ENCODE peak calls at places on chromosomes 2 and 18, in four cellular contexts. Z, G, F and E are unnamed samples. For H3K4me1, the result is how much of the 10 kb centered on the place peaks cover.

GRCh38 chr2:56077352-56077915 is 106.4 kb upstream of the CCDC85A start:
- DNase-seq in G (peak), F (peak), Z (peak), E (peak)

GRCh38 chr2:207283356-207283755 is 117.6 kb upstream of the KLF7 start:
- DNase-seq in Z (peak), F (peak), G (no peak), E (peak)

GRCh38 chr18:62526098-62527025 is 3.5 kb downstream of the ZCCHC2 start:
- DNase-seq in F (peak), Z (peak), G (peak), E (peak)

GRCh38 chr2:232085826-232086425 is 124.4 kb downstream of the DIS3L2 start:
- DNase-seq in G (peak), Z (peak), F (no peak), E (no peak)

GRCh38 chr2:159290289-159290907 is 3.9 kb upstream of the WDSUB1 start:
- DNase-seq in F (peak), G (peak), Z (no peak), E (peak)

GRCh38 chr2:19350678-19351401 is 7.6 kb downstream of the OSR1 start:
- DNase-seq in G (no peak), Z (no peak), F (no peak), E (no peak)

GRCh38 chr2:121293450-121294325 is 8.7 kb upstream of the TFCP2L1 start:
- DNase-seq in F (no peak), Z (no peak), G (no peak), E (no peak)

GRCh38 chr18:3481696-3482210 is 31.8 kb downstream of the TGIF1 start:
- DNase-seq in Z (peak), G (peak), F (peak), E (peak)

GRCh38 chr2:106332054-106332453 is 136.2 kb downstream of the RGPD3 start:
- DNase-seq in G (no peak), F (no peak), Z (peak), E (no peak)

GRCh38 chr2:238144262-238144661 is 5.8 kb downstream of the KLHL30 start:
- DNase-seq in G (no peak), F (no peak), Z (no peak), E (no peak)

DNA sequence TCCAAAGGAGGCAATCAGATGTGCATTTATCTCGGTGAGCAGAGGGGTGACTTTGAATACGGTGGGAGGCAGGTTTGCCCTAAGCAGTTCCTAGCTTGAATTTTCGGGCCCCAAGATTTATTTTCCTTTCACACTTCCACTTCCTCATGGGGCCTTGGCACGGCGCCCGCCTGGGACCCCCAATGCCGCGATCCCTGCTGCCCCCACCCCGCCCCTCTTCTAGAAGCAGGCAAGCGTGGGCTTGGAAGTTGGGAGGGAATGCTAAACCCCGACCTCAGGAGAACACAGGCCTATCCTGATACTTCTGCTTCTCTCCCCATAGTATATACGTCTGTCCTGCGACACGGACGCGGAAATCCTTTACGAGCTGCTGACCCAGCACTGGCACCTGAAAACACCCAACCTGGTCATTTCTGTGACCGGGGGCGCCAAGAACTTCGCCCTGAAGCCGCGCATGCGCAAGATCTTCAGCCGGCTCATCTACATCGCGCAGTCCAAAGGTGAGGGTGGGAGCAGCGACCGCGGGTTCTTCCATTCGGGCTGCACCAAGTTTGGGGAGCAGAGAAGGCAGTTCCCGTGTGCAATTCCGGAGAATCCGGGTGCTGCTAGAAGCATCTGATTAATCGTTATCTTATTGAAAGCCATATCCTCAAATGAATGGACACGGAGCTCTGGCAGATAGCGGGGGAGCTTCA is 21.6 kb downstream of the TRPM8 start:
- DNase-seq in F (no peak), G (no peak), Z (no peak), E (no peak)
- H3K4me3 ChIP-seq in F (no peak), G (no peak), Z (no peak), E (peak)

DNA sequence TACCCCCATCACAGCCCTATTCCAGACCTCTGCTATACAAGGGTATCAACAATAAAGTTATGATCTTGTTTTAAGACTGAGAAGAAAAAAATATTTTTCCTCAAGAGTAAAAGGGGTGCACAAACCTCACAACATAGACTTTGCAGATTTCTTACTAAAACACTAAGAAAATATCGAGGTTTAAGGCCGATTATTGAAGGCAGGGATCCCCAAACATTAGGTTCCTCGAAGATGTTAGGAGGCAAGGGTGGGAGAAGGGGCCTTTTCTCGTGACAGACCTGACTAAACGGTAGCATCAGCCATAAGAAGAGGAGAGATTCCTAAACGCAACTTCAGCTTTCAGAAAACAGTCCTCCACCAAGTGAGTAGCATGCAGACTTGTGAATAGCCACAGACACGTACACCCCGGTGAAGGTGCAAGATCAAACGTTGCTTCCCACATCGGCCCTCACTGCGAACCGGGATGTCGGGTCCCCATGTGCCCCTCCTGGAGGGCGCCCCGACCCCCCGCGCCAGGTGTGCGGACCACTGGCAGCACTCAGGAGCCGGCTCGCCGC is 678 bp downstream of the PIAS2 start:
- DNase-seq in F (peak), G (peak), Z (peak), E (peak)
- H3K9ac ChIP-seq in F (peak), G (peak), Z (peak), E (peak)

GRCh38 chr2:68716948-68717661 is 17.5 kb upstream of the ARHGAP25 start:
- DNase-seq in F (no peak), Z (no peak), G (no peak), E (no peak)

GRCh38 chr2:68722712-68723111 is 11.9 kb upstream of the ARHGAP25 start:
- DNase-seq in G (no peak), F (no peak), Z (peak), E (no peak)

GRCh38 chr2:68719912-68720311 is 14.7 kb upstream of the ARHGAP25 start:
- DNase-seq in F (no peak), G (no peak), Z (no peak), E (no peak)

GRCh38 chr2:68720665-68721064 is 13.9 kb upstream of the ARHGAP25 start:
- DNase-seq in Z (no peak), F (no peak), G (no peak), E (no peak)

GRCh38 chr2:68721482-68722071 is 13.0 kb upstream of the ARHGAP25 start:
- DNase-seq in F (no peak), G (no peak), Z (peak), E (no peak)
- H3K4me1 ChIP-seq in F (under half), G (under half), Z (under half), E (under half)

GRCh38 chr2:74836675-74837401 is 2.9 kb downstream of the HK2 start:
- DNase-seq in F (no peak), Z (peak), G (no peak), E (no peak)
- H3K4me3 ChIP-seq in F (no peak), Z (no peak), G (peak), E (peak)

GRCh38 chr2:147451131-147451530 is 393.7 kb upstream of the ACVR2A start:
- DNase-seq in Z (peak), F (no peak), G (no peak), E (no peak)
- H3K9ac ChIP-seq in Z (no peak), F (no peak), G (no peak), E (no peak)

GRCh38 chr2:85525567-85525966 is 13.4 kb upstream of the MAT2A start:
- DNase-seq in F (no peak), G (no peak), Z (no peak), E (no peak)
- H3K4me1 ChIP-seq in F (under half), G (under half), Z (under half), E (under half)

GRCh38 chr2:102264952-102265351 is 46.4 kb upstream of the IL1RL1 start:
- DNase-seq in Z (no peak), G (no peak), F (no peak), E (no peak)
- H3K4me3 ChIP-seq in Z (no peak), G (no peak), F (no peak), E (no peak)

GRCh38 chr2:37324786-37325624 is at the start of gene PRKD3:
- DNase-seq in F (peak), Z (peak), G (peak), E (peak)

GRCh38 chr2:37324536-37324785 is 172 bp downstream of the PRKD3 start:
- DNase-seq in Z (peak), F (no peak), G (peak), E (no peak)

GRCh38 chr2:37326285-37326684 is 1.7 kb upstream of the PRKD3 start:
- DNase-seq in G (peak), Z (peak), F (peak), E (peak)

GRCh38 chr2:37325625-37326071 is 1.0 kb upstream of the PRKD3 start:
- DNase-seq in F (no peak), Z (no peak), G (no peak), E (no peak)

DNA sequence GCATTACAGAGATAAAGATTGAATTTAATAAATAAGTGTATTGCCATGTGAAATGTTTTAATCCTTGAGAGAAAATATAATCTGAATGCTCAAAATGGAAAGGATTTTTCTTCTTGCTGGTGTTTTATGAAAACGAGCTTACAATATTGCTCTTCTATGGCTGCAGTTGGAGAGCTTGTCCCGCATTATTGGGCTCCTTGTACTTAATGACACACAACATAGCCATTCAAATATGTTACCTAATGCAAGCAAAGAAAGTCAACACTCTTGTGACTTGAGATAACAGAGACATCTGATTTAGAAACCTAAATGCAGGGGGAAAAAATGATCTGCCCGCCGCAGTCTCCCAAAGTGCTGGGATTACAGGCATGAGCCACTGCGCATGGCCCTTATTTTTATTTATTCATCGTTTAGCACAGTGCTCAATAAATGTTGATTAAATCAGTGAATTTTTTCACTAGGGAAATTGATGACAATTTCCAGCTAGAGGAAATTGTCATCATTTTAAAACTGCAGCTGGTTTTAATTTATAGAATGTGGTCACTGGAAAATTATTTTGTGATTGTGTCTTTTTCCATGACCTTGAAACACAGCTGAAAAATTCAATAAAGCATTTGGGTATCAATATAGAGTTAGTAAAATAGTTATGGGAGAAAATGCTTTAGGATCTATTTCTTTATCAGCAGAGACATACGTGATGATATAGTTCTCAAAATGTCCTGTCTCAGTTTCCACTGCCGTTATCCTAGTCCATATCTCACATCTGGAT is 2.4 kb upstream of the PRKD3 start:
- DNase-seq in G (no peak), F (no peak), Z (no peak), E (no peak)
- H3K9ac ChIP-seq in G (no peak), F (no peak), Z (no peak), E (peak)

GRCh38 chr2:65388626-65389390 is 43.6 kb downstream of the SPRED2 start:
- DNase-seq in G (no peak), F (no peak), Z (no peak), E (no peak)

GRCh38 chr2:65390134-65390533 is 42.3 kb downstream of the SPRED2 start:
- DNase-seq in G (no peak), F (no peak), Z (no peak), E (no peak)

GRCh38 chr2:65388051-65388531 is 44.3 kb downstream of the SPRED2 start:
- DNase-seq in Z (no peak), F (no peak), G (no peak), E (no peak)

GRCh38 chr2:65387017-65387416 is 45.4 kb downstream of the SPRED2 start:
- DNase-seq in Z (no peak), F (no peak), G (no peak), E (no peak)

DNA sequence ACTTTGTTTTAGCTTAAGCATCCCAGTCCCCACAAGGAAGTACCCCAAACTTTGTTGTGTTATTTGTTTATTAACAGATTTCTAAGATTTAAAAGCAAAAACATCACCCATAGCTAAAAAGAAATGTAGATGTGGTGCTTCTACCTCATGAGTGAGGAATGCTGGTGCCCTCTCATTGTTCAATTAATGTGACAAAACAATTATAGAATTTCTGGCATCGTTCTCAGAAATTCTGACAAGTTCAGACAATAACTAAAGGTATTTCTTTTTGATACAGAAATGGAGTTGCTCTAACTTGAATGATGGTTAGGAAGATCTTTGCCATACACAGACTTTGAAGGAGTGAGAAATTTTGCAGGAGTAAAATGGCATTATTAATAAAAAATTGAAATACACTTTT is 42.9 kb downstream of the SPRED2 start:
- DNase-seq in Z (no peak), G (no peak), F (no peak), E (no peak)
- H3K4me1 ChIP-seq in Z (under half), G (under half), F (under half), E (half or more)

GRCh38 chr2:193334401-193334800 is 1139.7 kb upstream of the TMEFF2 start:
- DNase-seq in G (no peak), Z (no peak), F (no peak), E (no peak)

GRCh38 chr2:193333539-193333938 is 1138.8 kb upstream of the TMEFF2 start:
- DNase-seq in G (no peak), Z (no peak), F (no peak), E (no peak)

GRCh38 chr2:193332938-193333337 is 1138.2 kb upstream of the TMEFF2 start:
- DNase-seq in F (no peak), G (no peak), Z (no peak), E (peak)

GRCh38 chr2:193331701-193332100 is 1137.0 kb upstream of the TMEFF2 start:
- DNase-seq in F (peak), G (no peak), Z (no peak), E (peak)
- H3K4me3 ChIP-seq in F (no peak), G (no peak), Z (no peak), E (no peak)